ENCODE peak calls at places on chromosome 22, in seven cellular contexts. R, O, L, X, U, N and B are unnamed samples.

GRCh38 chr22:47045691-47046410 is 283.4 kb downstream of the TBC1D22A start:
- DNase-seq in R (no peak), O (peak; percentile 38), L (no peak), X (no peak), U (no peak), N (no peak), B (no peak)

GRCh38 chr22:29387921-29388758 is at the start of gene AP1B1:
- DNase-seq in R (peak; percentile 93), O (peak; percentile 93), L (peak; percentile 95), X (peak; percentile 89), U (peak; percentile 93), N (peak; percentile 86), B (peak; percentile 88)

GRCh38 chr22:27110985-27111451 is 453.6 kb downstream of the MIAT start:
- DNase-seq in R (no peak), O (no peak), L (peak; percentile 45), X (no peak), U (no peak), N (peak; percentile 59), B (no peak)

GRCh38 chr22:24937114-24937513 is 9.4 kb downstream of the LHFPL7 start:
- DNase-seq in R (no peak), O (no peak), L (peak; percentile 35), X (no peak), U (no peak), N (peak; percentile 59), B (no peak)

GRCh38 chr22:20211997-20212753 is 55.9 kb downstream of the RTN4R start:
- DNase-seq in R (peak; percentile 54), O (no peak), L (peak; percentile 77), X (no peak), U (no peak), N (no peak), B (no peak)

GRCh38 chr22:46970411-46971123 is 208.1 kb downstream of the TBC1D22A start:
- DNase-seq in R (peak; percentile 21), O (peak; percentile 17), L (no peak), X (no peak), U (no peak), N (no peak), B (no peak)

GRCh38 chr22:50713571-50714056 is 24.4 kb upstream of the ACR start:
- DNase-seq in R (no peak), O (no peak), L (no peak), X (no peak), U (no peak), N (no peak), B (no peak)

GRCh38 chr22:37392929-37393328 is 34.4 kb downstream of the ELFN2 start:
- DNase-seq in R (no peak), O (no peak), L (no peak), X (no peak), U (no peak), N (no peak), B (no peak)

GRCh38 chr22:46807458-46807857 is 45.0 kb downstream of the TBC1D22A start:
- DNase-seq in R (no peak), O (no peak), L (no peak), X (no peak), U (no peak), N (no peak), B (no peak)

GRCh38 chr22:36326178-36327161 is 61.3 kb downstream of the MYH9 start:
- DNase-seq in R (no peak), O (no peak), L (peak; percentile 70), X (no peak), U (no peak), N (no peak), B (no peak)